ENCODE peak calls at places on chromosomes 3 and 15, in four cellular contexts. Q, T, W and U are unnamed samples.

GRCh38 chr3:177385831-177386301 is 188.6 kb upstream of the TBL1XR1 start:
- DNase-seq in Q (no peak), W (no peak), T (no peak), U (no peak)

GRCh38 chr15:51884517-51885236 is 55.2 kb downstream of the TMOD3 start:
- DNase-seq in T (no peak), W (no peak), Q (no peak), U (no peak)

GRCh38 chr3:74605437-74605836 is 9.0 kb downstream of the CNTN3 start:
- DNase-seq in Q (no peak), T (no peak), W (no peak), U (no peak)

GRCh38 chr3:58117561-58118305 is 93.0 kb downstream of the DNASE1L3 start:
- DNase-seq in W (no peak), Q (no peak), T (no peak), U (no peak)

GRCh38 chr3:63864008-63864871 is 573 bp downstream of the ATXN7 start:
- DNase-seq in W (no peak), T (no peak), Q (peak; percentile 60), U (no peak)

GRCh38 chr3:23099677-23100076 is 103.5 kb upstream of the UBE2E2 start:
- DNase-seq in T (no peak), Q (no peak), W (no peak), U (no peak)

GRCh38 chr15:78620021-78620838 is 566 bp downstream of the CHRNA3 start:
- DNase-seq in Q (no peak), T (peak; percentile 83), W (no peak), U (no peak)

GRCh38 chr3:9803494-9803893 is 6.6 kb upstream of the TTLL3 start:
- DNase-seq in Q (no peak), W (no peak), T (no peak), U (no peak)

GRCh38 chr3:13110678-13111116 is 37.5 kb upstream of the IQSEC1 start:
- DNase-seq in Q (no peak), T (no peak), W (peak; percentile 76), U (no peak)

GRCh38 chr3:33833408-33834116 is 35.1 kb downstream of the PDCD6IP start:
- DNase-seq in Q (no peak), W (no peak), T (no peak), U (no peak)

GRCh38 chr3:53518495-53518981 is 24.1 kb downstream of the CACNA1D start:
- DNase-seq in Q (no peak), W (no peak), T (no peak), U (no peak)

GRCh38 chr3:126034481-126035361 is 49.2 kb downstream of the SLC41A3 start:
- DNase-seq in Q (no peak), W (no peak), T (peak; percentile 19), U (no peak)

GRCh38 chr3:38647217-38647970 is 2.1 kb downstream of the SCN5A start:
- DNase-seq in W (no peak), Q (no peak), T (no peak), U (no peak)

GRCh38 chr3:71131893-71132314 is 451.6 kb downstream of the FOXP1 start:
- DNase-seq in Q (no peak), W (no peak), T (no peak), U (no peak)

GRCh38 chr15:35932541-35932940 is 386.6 kb upstream of the DPH6 start:
- DNase-seq in Q (no peak), T (no peak), W (no peak), U (no peak)

GRCh38 chr3:27022096-27022761 is 347.0 kb downstream of the NEK10 start:
- DNase-seq in W (no peak), Q (no peak), T (no peak), U (no peak)

GRCh38 chr3:75224419-75224818 is 439.7 kb upstream of the FRG2C start:
- DNase-seq in T (no peak), Q (no peak), W (no peak), U (no peak)

GRCh38 chr15:92787116-92787515 is 113.0 kb upstream of the CHD2 start:
- DNase-seq in W (no peak), Q (no peak), T (no peak), U (no peak)

GRCh38 chr3:8888296-8888915 is 74.9 kb downstream of the RAD18 start:
- DNase-seq in W (no peak), Q (no peak), T (no peak), U (no peak)

GRCh38 chr3:108722724-108723123 is 34.5 kb downstream of the RETNLB start:
- DNase-seq in Q (no peak), T (no peak), W (no peak), U (no peak)

GRCh38 chr15:39747326-39747725 is 35.3 kb downstream of the FSIP1 start:
- DNase-seq in Q (no peak), T (no peak), W (no peak), U (no peak)

GRCh38 chr15:49035825-49036224 is 10.4 kb downstream of the SECISBP2L start:
- DNase-seq in Q (no peak), T (no peak), W (no peak), U (peak; percentile 88)

GRCh38 chr15:27077790-27078189 is 106.8 kb downstream of the GABRG3 start:
- DNase-seq in T (no peak), W (no peak), Q (peak; percentile 49), U (no peak)

GRCh38 chr15:73983211-73983727 is 8.8 kb downstream of the STOML1 start:
- DNase-seq in Q (no peak), W (no peak), T (no peak), U (no peak)

GRCh38 chr3:183503738-183504137 is 51.8 kb downstream of the KLHL6 start:
- DNase-seq in T (no peak), W (no peak), Q (no peak), U (no peak)

GRCh38 chr3:192514081-192514753 is 213.1 kb downstream of the FGF12 start:
- DNase-seq in Q (peak; percentile 4), T (peak; percentile 77), W (no peak), U (no peak)

GRCh38 chr15:40796041-40796440 is 10.8 kb upstream of the ZFYVE19 start:
- DNase-seq in W (no peak), T (no peak), Q (no peak), U (no peak)

GRCh38 chr15:51622269-51623180 is at the start of gene DMXL2:
- DNase-seq in T (peak; percentile 94), W (no peak), Q (peak; percentile 92), U (peak; percentile 67)

GRCh38 chr3:149494759-149495580 is 20.5 kb downstream of the TM4SF4 start:
- DNase-seq in W (no peak), Q (no peak), T (no peak), U (no peak)

GRCh38 chr3:164641071-164641470 is 437.2 kb downstream of the SI start:
- DNase-seq in Q (no peak), T (no peak), W (no peak), U (no peak)

GRCh38 chr15:48370460-48370859 is 39.2 kb downstream of the DUT start:
- DNase-seq in Q (no peak), T (no peak), W (no peak), U (no peak)

GRCh38 chr3:88105325-88105724 is 44.4 kb upstream of the C3orf38 start:
- DNase-seq in T (no peak), W (no peak), Q (no peak), U (no peak)

GRCh38 chr3:188133646-188134045 is 20.3 kb upstream of the LPP start:
- DNase-seq in T (no peak), W (no peak), Q (no peak), U (no peak)

GRCh38 chr3:150349314-150350097 is 58.6 kb upstream of the TSC22D2 start:
- DNase-seq in Q (no peak), T (no peak), W (no peak), U (no peak)

GRCh38 chr15:71349336-71349735 is 234.1 kb downstream of the THSD4 start:
- DNase-seq in Q (no peak), W (no peak), T (no peak), U (no peak)

GRCh38 chr3:194749631-194750271 is 64.1 kb downstream of the FAM43A start:
- DNase-seq in T (no peak), Q (no peak), W (no peak), U (peak; percentile 90)

GRCh38 chr3:169966086-169966950 is at the start of gene SEC62:
- DNase-seq in W (peak; percentile 65), T (peak; percentile 98), Q (peak; percentile 94), U (peak; percentile 81)
- TF ChIP-seq POLR2A in W (peak; percentile 95), T (peak; percentile 95), Q (peak; percentile 89), U (peak; percentile 85)

GRCh38 chr15:41897327-41897726 is 3.5 kb upstream of the SPTBN5 start:
- DNase-seq in T (no peak), Q (no peak), W (no peak), U (no peak)
- TF ChIP-seq HDAC2 in T (no peak), Q (no peak), W (no peak), U (no peak)

DNA sequence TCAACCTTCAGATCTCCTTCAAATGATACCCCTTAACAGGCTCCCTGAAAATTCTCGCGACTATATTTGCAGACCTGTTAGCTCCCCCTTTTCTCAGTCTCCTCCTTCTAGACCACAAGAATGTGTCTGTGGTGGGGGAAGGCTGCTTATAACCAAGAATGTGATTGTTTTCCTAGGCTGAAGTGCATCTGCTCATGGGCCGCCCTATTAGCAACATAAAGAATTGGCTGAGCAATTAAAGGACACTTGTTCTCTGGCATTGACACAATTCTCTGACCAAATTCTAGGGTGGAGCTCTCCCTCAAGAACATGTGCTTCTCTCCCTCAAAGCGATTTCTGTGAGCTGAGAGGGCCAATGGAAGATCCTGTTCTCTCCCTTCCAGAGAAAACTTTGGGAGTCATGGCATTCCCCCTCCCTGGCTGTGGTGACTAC is 19.0 kb upstream of the LIMD1 start:
- DNase-seq in W (no peak), T (no peak), Q (no peak), U (no peak)
- TF ChIP-seq SP1 in W (no peak), T (no peak), Q (no peak), U (no peak)

GRCh38 chr15:25784141-25784540 is 79.0 kb downstream of the ATP10A start:
- DNase-seq in W (no peak), T (no peak), Q (no peak), U (no peak)

GRCh38 chr15:25787381-25787780 is 75.7 kb downstream of the ATP10A start:
- DNase-seq in Q (no peak), W (no peak), T (no peak), U (no peak)

GRCh38 chr15:25784876-25785642 is 78.1 kb downstream of the ATP10A start:
- DNase-seq in T (no peak), Q (no peak), W (no peak), U (no peak)

GRCh38 chr15:25785643-25786029 is 77.5 kb downstream of the ATP10A start:
- DNase-seq in W (no peak), T (no peak), Q (no peak), U (no peak)

DNA sequence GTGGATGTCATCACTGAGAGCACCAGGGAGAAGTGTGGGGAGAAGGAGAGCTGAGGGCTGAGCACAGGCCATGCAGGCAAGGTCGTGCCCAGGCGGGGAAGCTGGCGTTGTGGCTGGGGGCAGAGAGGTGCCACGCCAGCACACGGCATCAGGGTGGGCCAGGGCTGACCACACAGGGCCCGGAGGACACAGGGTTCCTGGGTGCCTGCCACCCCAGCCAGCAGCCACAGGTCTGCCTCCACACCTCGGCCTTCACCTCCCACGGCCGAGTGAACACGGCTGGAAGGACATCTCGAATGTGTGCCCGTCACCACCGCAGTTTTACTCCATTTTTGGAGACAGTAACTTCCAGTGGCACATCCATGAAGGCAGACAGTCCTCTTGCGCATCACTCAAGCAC is 77.1 kb downstream of the ATP10A start:
- DNase-seq in T (no peak), W (no peak), Q (no peak), U (no peak)
- TF ChIP-seq POLR2A in T (no peak), W (no peak), Q (no peak), U (no peak)